ENCODE peak calls at places on chromosomes 6 and 20, in nine cellular contexts. H, R, Q, Y, T, A, X, Z and M are unnamed samples.

GRCh38 chr6:167691566-167692312 is 135.0 kb upstream of the AFDN start:
- DNase-seq in H (no peak), R (no peak), Q (no peak), Y (no peak), T (no peak), A (no peak), X (no peak), Z (no peak), M (no peak)

GRCh38 chr20:52118233-52118632 is 73.3 kb downstream of the ZFP64 start:
- DNase-seq in H (no peak), R (no peak), Q (no peak), Y (no peak), T (no peak), A (no peak), X (no peak), Z (no peak), M (no peak)

GRCh38 chr6:127022297-127022696 is 96.2 kb upstream of the RSPO3 start:
- DNase-seq in H (peak), R (no peak), Q (no peak), Y (no peak), T (no peak), A (no peak), X (no peak), Z (no peak), M (no peak)

GRCh38 chr20:37602634-37603033 is 75.0 kb upstream of the BLCAP start:
- DNase-seq in H (no peak), R (no peak), Q (no peak), Y (no peak), T (no peak), A (no peak), X (no peak), Z (no peak), M (no peak)

GRCh38 chr20:48282591-48283228 is 497.4 kb upstream of the SULF2 start:
- DNase-seq in H (no peak), R (no peak), Q (no peak), Y (no peak), T (no peak), A (no peak), X (peak), Z (no peak), M (no peak)

GRCh38 chr6:70221025-70221714 is 81.7 kb downstream of the COL9A1 start:
- DNase-seq in H (no peak), R (no peak), Q (no peak), Y (peak), T (no peak), A (no peak), X (peak), Z (no peak), M (no peak)

GRCh38 chr20:41437836-41438235 is 71.2 kb upstream of the EMILIN3 start:
- DNase-seq in H (no peak), R (no peak), Q (no peak), Y (no peak), T (no peak), A (no peak), X (no peak), Z (no peak), M (no peak)

GRCh38 chr20:14865169-14865568 is 527.8 kb upstream of the FLRT3 start:
- DNase-seq in H (no peak), R (no peak), Q (no peak), Y (no peak), T (no peak), A (no peak), X (no peak), Z (no peak), M (peak)

GRCh38 chr20:24863356-24863755 is 85.7 kb upstream of the CST7 start:
- DNase-seq in H (no peak), R (no peak), Q (no peak), Y (no peak), T (no peak), A (no peak), X (no peak), Z (no peak), M (no peak)

GRCh38 chr6:28258877-28259777 is at the start of gene NKAPL:
- DNase-seq in H (peak), R (no peak), Q (peak), Y (peak), T (peak), A (peak), X (no peak), Z (peak), M (no peak)

GRCh38 chr6:168126566-168127383 is 47.8 kb upstream of the FRMD1 start:
- DNase-seq in H (no peak), R (no peak), Q (no peak), Y (no peak), T (no peak), A (no peak), X (no peak), Z (no peak), M (no peak)

GRCh38 chr20:57600324-57601210 is 19.7 kb downstream of the ZBP1 start:
- DNase-seq in H (no peak), R (no peak), Q (no peak), Y (no peak), T (no peak), A (no peak), X (peak), Z (peak), M (no peak)

GRCh38 chr6:68778356-68779020 is 143.4 kb downstream of the ADGRB3 start:
- DNase-seq in H (no peak), R (no peak), Q (peak), Y (peak), T (no peak), A (no peak), X (peak), Z (no peak), M (no peak)

GRCh38 chr6:35014341-35014740 is 125.3 kb downstream of the ANKS1A start:
- DNase-seq in H (no peak), R (no peak), Q (no peak), Y (no peak), T (no peak), A (no peak), X (no peak), Z (no peak), M (no peak)

GRCh38 chr6:147654103-147654845 is 145.8 kb downstream of the SAMD5 start:
- DNase-seq in H (no peak), R (no peak), Q (no peak), Y (no peak), T (no peak), A (no peak), X (no peak), Z (no peak), M (no peak)

GRCh38 chr20:52974155-52974554 is 2.0 kb downstream of the TSHZ2 start:
- DNase-seq in H (no peak), R (no peak), Q (no peak), Y (no peak), T (no peak), A (no peak), X (no peak), Z (no peak), M (no peak)

DNA sequence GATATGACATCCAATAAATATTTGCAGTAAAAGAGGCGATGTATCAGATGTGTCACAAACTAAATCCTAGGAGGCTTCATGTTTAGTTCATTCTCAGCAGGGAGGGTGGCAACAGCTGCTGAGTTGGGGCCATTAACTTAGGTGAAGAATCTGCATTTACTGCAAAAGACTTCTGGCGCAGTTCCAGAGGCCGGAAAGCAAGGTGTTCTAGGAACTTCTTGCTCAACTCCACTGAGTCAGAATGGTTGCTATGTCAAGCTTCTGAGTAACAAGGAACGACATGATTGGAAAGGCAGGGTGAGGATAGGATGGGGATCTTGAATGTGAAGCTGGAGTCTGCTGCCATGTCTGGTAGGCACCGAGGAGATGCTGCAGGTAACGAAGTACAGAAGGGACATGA is 11.7 kb downstream of the ADNP start:
- DNase-seq in H (peak), R (no peak), Q (no peak), Y (no peak), T (peak), A (no peak), X (peak), Z (no peak), M (peak)
- H3K27ac ChIP-seq in H (no peak), R (no peak), Q (no peak), Y (peak), T (no peak), A (peak), X (no peak), Z (no peak), M (no peak)

DNA sequence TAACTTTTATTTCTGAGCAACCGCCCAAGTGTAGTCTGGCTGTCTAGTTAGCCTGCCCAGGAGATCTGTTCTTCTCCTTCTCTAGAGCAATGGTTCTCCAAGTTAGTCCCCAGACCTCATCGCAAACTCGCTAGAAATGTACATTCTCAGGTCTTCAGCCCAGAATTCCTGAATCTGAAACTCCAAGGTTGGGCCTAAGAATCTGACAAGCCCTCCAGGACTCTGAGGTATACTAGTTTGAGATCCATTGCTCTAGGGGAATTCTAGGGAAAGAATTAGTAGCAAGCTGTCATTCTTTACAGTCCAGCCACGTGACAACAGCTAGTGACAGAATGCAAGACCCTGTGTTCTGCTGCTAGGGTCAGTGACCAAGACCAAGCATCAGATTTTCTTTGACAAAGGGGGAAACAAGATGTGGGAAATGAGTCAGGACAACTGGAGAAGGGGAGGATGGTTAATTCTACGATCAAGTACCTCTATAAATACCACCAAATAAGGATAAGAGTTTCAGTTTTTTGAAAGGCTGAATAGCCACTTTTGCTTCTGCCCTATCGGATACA is 5.8 kb downstream of the UBE2V1 start:
- DNase-seq in H (no peak), R (no peak), Q (no peak), Y (no peak), T (no peak), A (no peak), X (no peak), Z (no peak), M (no peak)
- H3K27ac ChIP-seq in H (no peak), R (no peak), Q (no peak), Y (peak), T (peak), A (no peak), X (no peak), Z (peak), M (no peak)

GRCh38 chr6:137229075-137229759 is 10.0 kb upstream of the IFNGR1 start:
- DNase-seq in H (no peak), R (no peak), Q (no peak), Y (no peak), T (no peak), A (no peak), X (no peak), Z (no peak), M (no peak)
- H3K27ac ChIP-seq in H (no peak), R (no peak), Q (peak), Y (no peak), T (no peak), A (no peak), X (peak), Z (peak), M (no peak)

GRCh38 chr20:34403908-34404307 is 40.8 kb downstream of the ITCH start:
- DNase-seq in H (no peak), R (no peak), Q (no peak), Y (no peak), T (no peak), A (no peak), X (no peak), Z (no peak), M (no peak)

GRCh38 chr20:34404803-34405202 is 41.7 kb downstream of the ITCH start:
- DNase-seq in H (no peak), R (no peak), Q (no peak), Y (no peak), T (no peak), A (no peak), X (no peak), Z (no peak), M (no peak)

GRCh38 chr20:34402461-34402860 is 39.4 kb downstream of the ITCH start:
- DNase-seq in H (no peak), R (no peak), Q (no peak), Y (no peak), T (no peak), A (no peak), X (no peak), Z (no peak), M (no peak)

GRCh38 chr20:34401741-34402455 is 38.8 kb downstream of the ITCH start:
- DNase-seq in H (no peak), R (no peak), Q (no peak), Y (no peak), T (no peak), A (no peak), X (no peak), Z (no peak), M (no peak)

GRCh38 chr20:34403063-34403827 is 40.2 kb downstream of the ITCH start:
- DNase-seq in H (no peak), R (no peak), Q (no peak), Y (no peak), T (no peak), A (no peak), X (no peak), Z (no peak), M (no peak)
- H3K27ac ChIP-seq in H (peak), R (no peak), Q (no peak), Y (no peak), T (peak), A (no peak), X (no peak), Z (no peak), M (peak)

GRCh38 chr20:2654384-2654822 is 2.0 kb downstream of the NOP56 start:
- DNase-seq in H (no peak), R (no peak), Q (no peak), Y (no peak), T (no peak), A (peak), X (no peak), Z (no peak), M (no peak)
- H3K27ac ChIP-seq in H (no peak), R (no peak), Q (no peak), Y (peak), T (no peak), A (no peak), X (peak), Z (no peak), M (peak)